ENCODE peak calls at places on chromosomes 16 and 17, in six cellular contexts. F is lung; U is neural progenitor cell; A is suprapubic skin; V is hepatocyte; T is CD8-positive, alpha-beta T cell. D is an unnamed sample. For H3K36me3, the result is how much of the 10 kb centered on the place peaks cover.

GRCh38 chr16:68798398-68798797 is 44.9 kb upstream of the TANGO6 start:
- DNase-seq in U (no peak), T (no peak), V (no peak), A (no peak), F (no peak), D (no peak)

GRCh38 chr17:31541559-31541958 is 150.1 kb downstream of the RAB11FIP4 start:
- DNase-seq in U (no peak), V (no peak), F (no peak), T (no peak), A (no peak), D (no peak)

GRCh38 chr17:1480747-1481465 is 11.6 kb downstream of the MYO1C start:
- DNase-seq in V (no peak), A (no peak), U (no peak), T (no peak), F (no peak), D (no peak)

GRCh38 chr17:75679706-75680201 is 12.6 kb downstream of the SAP30BP start:
- DNase-seq in T (no peak), U (no peak), V (peak), A (no peak), F (peak), D (no peak)

GRCh38 chr16:2163211-2163881 is 7.8 kb downstream of the TRAF7 start:
- DNase-seq in F (no peak), A (no peak), U (no peak), V (peak), T (no peak), D (no peak)

GRCh38 chr16:30011505-30012480 is 966 bp upstream of the DOC2A start:
- DNase-seq in T (no peak), V (no peak), U (peak), A (no peak), F (no peak), D (no peak)

GRCh38 chr16:31043352-31043751 is 10.0 kb downstream of the STX4 start:
- DNase-seq in F (no peak), A (no peak), U (no peak), V (no peak), T (no peak), D (no peak)

GRCh38 chr17:32849879-32850278 is 27.0 kb downstream of the MYO1D start:
- DNase-seq in F (no peak), T (no peak), A (no peak), V (no peak), U (no peak), D (no peak)

GRCh38 chr17:44719444-44719843 is 11.0 kb downstream of the DBF4B start:
- DNase-seq in T (no peak), U (no peak), A (no peak), V (no peak), F (no peak), D (no peak)
- H3K36me3 ChIP-seq in T (under half), U (under half), A (under half), V (under half), F (under half), D (half or more)

GRCh38 chr16:28938721-28939120 is 7.0 kb downstream of the CD19 start:
- DNase-seq in V (no peak), U (no peak), A (no peak), F (no peak), T (no peak), D (no peak)

GRCh38 chr16:28935333-28935732 is 3.6 kb downstream of the CD19 start:
- DNase-seq in U (no peak), F (no peak), V (no peak), A (no peak), T (no peak), D (no peak)

GRCh38 chr16:28936784-28937155 is 5.0 kb downstream of the CD19 start:
- DNase-seq in A (no peak), U (no peak), T (no peak), V (no peak), F (no peak), D (no peak)

GRCh38 chr16:28935924-28936783 is 4.4 kb downstream of the CD19 start:
- DNase-seq in A (peak), U (peak), T (peak), F (peak), V (peak), D (peak)

GRCh38 chr16:28937222-28937876 is 5.6 kb downstream of the CD19 start:
- DNase-seq in V (no peak), F (no peak), U (no peak), A (no peak), T (no peak), D (peak)
- TF ChIP-seq CTCF in V (no peak), F (no peak), U (no peak), A (no peak), T (no peak), D (peak)

GRCh38 chr17:58337126-58337599 is 8.6 kb upstream of the TSPOAP1 start:
- DNase-seq in V (no peak), U (no peak), A (no peak), T (no peak), F (no peak), D (no peak)

GRCh38 chr17:58338907-58339774 is 10.5 kb upstream of the TSPOAP1 start:
- DNase-seq in U (peak), F (peak), V (no peak), A (no peak), T (no peak), D (peak)

GRCh38 chr17:58339775-58340622 is 11.4 kb upstream of the TSPOAP1 start:
- DNase-seq in A (no peak), F (no peak), T (no peak), U (no peak), V (no peak), D (no peak)

GRCh38 chr17:58337600-58338453 is 9.2 kb upstream of the TSPOAP1 start:
- DNase-seq in V (peak), U (peak), F (peak), A (peak), T (peak), D (peak)

GRCh38 chr17:58338454-58338841 is 9.9 kb upstream of the TSPOAP1 start:
- DNase-seq in F (no peak), V (no peak), T (no peak), U (no peak), A (no peak), D (no peak)
- H3K4me3 ChIP-seq in F (no peak), V (no peak), T (peak), U (no peak), A (no peak), D (peak)

GRCh38 chr17:35660902-35661301 is 70.5 kb upstream of the RASL10B start:
- DNase-seq in A (no peak), F (no peak), V (no peak), U (no peak), T (no peak), D (peak)
- H3K36me3 ChIP-seq in A (under half), F (under half), V (under half), U (under half), T (under half), D (half or more)

GRCh38 chr16:79328327-79329162 is 272.0 kb downstream of the MAF start:
- DNase-seq in T (no peak), U (peak), V (no peak), A (no peak), F (no peak), D (no peak)
- TF ChIP-seq CTCF in T (no peak), U (no peak), V (no peak), A (no peak), F (no peak), D (no peak)

DNA sequence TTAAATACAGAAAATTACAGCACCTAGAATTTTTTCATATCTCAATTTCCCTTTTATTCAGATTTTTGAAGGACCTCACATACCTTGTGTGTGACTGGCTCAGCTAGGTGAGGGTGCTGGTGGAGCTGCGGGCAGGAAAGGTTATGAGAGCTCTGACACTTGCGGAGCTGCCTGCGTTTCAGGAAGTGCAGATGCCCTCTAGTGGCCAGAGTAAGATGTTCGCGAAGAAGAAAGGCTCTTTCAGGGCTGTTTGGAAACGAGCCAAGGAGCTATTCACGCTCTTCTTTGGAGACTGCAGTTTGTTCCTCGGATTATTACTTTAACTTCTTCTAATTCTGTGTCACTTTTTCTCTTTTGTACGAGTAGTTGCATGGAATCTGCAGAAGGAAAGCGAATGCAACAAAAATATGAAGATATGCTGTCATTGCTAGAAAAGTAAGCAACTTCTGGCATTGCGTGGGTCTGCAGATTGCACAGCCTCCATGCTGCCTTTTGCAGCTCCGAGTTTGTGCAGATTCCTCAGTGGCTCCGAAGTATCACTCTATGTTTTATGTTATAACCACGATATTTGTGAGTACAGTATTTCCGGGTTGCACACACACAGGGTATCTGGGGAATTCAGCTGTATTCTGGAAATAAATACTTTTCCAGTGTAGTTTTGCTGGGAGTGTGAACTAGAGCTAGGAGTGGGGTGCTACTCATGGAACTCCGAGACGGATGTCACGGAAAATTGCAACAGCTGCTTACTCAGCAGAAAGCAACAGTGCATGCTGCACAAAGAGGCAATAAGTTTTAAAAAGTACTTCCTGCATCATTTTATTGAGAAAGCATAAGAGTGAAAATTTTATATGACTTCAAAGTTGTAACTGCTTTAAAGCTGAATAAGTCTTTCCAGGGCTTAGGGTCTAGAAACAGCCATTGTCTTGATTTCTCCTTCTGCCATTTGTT is 46.3 kb downstream of the DNAH9 start:
- DNase-seq in V (peak), U (peak), T (no peak), A (no peak), F (peak), D (peak)
- H3K4me3 ChIP-seq in V (no peak), U (no peak), T (no peak), A (no peak), F (no peak), D (no peak)

DNA sequence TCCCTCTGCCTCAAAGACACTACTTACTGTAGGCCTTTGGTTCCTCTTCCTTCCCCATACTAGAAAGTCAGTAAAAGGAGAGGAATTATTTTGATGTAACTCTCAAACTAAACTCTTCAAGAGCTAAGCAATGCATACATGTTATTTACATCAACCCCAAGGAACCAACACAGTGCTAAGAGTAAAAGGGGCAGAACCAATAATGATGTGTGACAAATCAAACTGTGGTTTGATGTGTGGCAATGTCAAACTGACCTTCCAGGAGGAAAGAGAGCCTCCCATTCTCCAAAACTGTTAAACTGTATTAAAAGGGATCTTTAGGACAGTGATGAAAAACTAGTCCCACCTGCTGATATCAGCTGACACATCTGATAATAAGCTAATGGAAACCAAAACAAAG is 15.7 kb downstream of the NDUFAB1 start:
- DNase-seq in U (no peak), F (no peak), V (no peak), A (no peak), T (no peak), D (no peak)
- H3K36me3 ChIP-seq in U (under half), F (under half), V (under half), A (half or more), T (under half), D (half or more)

DNA sequence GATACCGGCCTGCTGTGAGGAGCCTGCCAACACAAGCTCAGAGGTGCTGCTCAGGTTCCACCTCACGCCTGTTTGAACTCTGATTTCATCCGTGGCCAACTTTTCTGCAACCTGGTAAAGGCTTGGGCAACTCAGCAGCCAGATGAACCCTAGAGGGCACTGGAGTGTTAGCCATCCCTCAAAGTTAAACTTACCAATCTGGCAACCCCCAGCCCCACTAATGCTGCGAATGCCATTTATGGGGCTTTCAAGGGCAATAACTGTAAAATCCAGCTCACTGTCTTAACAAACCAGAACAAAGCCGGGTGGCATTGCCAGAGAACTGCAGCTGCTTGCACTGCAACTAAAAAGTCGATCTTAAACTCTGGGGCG is 105.5 kb downstream of the AXIN2 start:
- DNase-seq in A (no peak), T (no peak), V (peak), F (peak), U (peak), D (peak)
- TF ChIP-seq CTCF in A (no peak), T (no peak), V (peak), F (no peak), U (peak), D (peak)